ENCODE peak calls at places on chromosomes 5 and 9, in six cellular contexts. J is OCI-LY7; Y is astrocyte of the cerebellum; S is CD8-positive, alpha-beta T cell; V is fibroblast of lung; B is HL-60. T is an unnamed sample.

GRCh38 chr5:143933434-143933833 is 121.5 kb downstream of the HMHB1 start:
- DNase-seq in S (no peak), B (no peak), V (no peak), Y (no peak), J (no peak), T (peak; percentile 26)

GRCh38 chr9:133089271-133089671 is 27.5 kb downstream of the CEL start:
- DNase-seq in V (no peak), B (no peak), J (peak; percentile 18), Y (no peak), S (no peak), T (no peak)

GRCh38 chr9:114805670-114806551 is at the start of gene TNFSF15:
- DNase-seq in Y (no peak), B (peak; percentile 42), S (no peak), J (peak; percentile 50), V (peak; percentile 15), T (no peak)

GRCh38 chr5:2989517-2989916 is 238.0 kb upstream of the IRX2 start:
- DNase-seq in S (no peak), J (no peak), B (no peak), Y (no peak), V (no peak), T (no peak)

GRCh38 chr9:86854898-86855523 is 92.3 kb downstream of the GAS1 start:
- DNase-seq in V (peak; percentile 98), B (no peak), S (no peak), J (no peak), Y (peak; percentile 94), T (peak; percentile 77)

GRCh38 chr5:111734013-111734412 is 23.0 kb downstream of the NREP start:
- DNase-seq in Y (no peak), V (peak; percentile 85), B (no peak), S (no peak), J (no peak), T (peak; percentile 35)

GRCh38 chr9:6944093-6944551 is 186.3 kb downstream of the KDM4C start:
- DNase-seq in B (no peak), Y (peak; percentile 68), V (peak; percentile 82), S (no peak), J (no peak), T (peak; percentile 84)

GRCh38 chr9:137545123-137545522 is 5.1 kb downstream of the PNPLA7 start:
- DNase-seq in V (peak; percentile 32), Y (no peak), J (no peak), B (no peak), S (no peak), T (peak; percentile 48)

GRCh38 chr5:1836891-1837880 is 36.0 kb downstream of the NDUFS6 start:
- DNase-seq in B (no peak), V (no peak), Y (no peak), J (no peak), S (no peak), T (no peak)

GRCh38 chr5:86665984-86666760 is 48.4 kb downstream of the COX7C start:
- DNase-seq in B (no peak), V (no peak), Y (no peak), S (peak; percentile 15), J (peak; percentile 84), T (no peak)
- H3K4me3 ChIP-seq in B (no peak overlapping the region), V (no peak overlapping the region), Y (no peak overlapping the region), S (peak overlapping the region; percentile 14), J (peak overlapping the region; percentile 69), T (no peak overlapping the region)

GRCh38 chr9:136143215-136144001 is 24.7 kb upstream of the TMEM250 start:
- DNase-seq in B (peak; percentile 12), J (peak; percentile 39), V (peak; percentile 25), S (no peak), Y (no peak), T (peak; percentile 21)
- TF ChIP-seq CTCF in B (peak; percentile 4), J (peak; percentile 74), V (peak; percentile 37), S (no peak), Y (peak; percentile 38), T (peak; percentile 36)

DNA sequence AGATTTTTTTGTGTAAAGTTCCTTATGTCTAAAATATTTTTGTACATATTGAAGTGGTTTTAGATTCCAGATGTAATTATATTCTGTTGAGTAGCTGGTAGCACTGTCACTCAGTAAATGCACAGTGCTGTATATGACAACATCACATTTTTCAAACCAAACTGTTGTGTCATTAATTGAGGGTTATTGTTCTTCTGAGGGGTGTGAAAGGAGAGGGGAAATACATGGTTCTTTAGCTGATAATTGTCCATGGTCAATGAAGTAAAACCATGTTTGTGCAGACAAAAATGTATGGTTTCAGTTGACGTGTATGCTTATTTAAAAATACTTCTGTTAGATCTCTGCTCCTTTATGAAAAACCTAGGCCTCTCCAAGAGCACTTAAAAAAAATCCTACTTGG is 3.3 kb downstream of the ZNF462 start:
- DNase-seq in J (no peak), S (no peak), Y (no peak), B (no peak), V (no peak), T (no peak)
- H3K4me3 ChIP-seq in J (no peak overlapping the region), S (no peak overlapping the region), Y (no peak overlapping the region), B (no peak overlapping the region), V (no peak overlapping the region), T (no peak overlapping the region)

GRCh38 chr5:90475436-90475980 is 844 bp downstream of the POLR3G start:
- DNase-seq in J (no peak), B (no peak), Y (no peak), V (no peak), S (no peak), T (no peak)

GRCh38 chr5:90472783-90473182 is 1.8 kb downstream of the MBLAC2 start:
- DNase-seq in J (no peak), B (no peak), V (no peak), S (no peak), Y (no peak), T (no peak)

GRCh38 chr5:90477073-90477472 is 2.4 kb downstream of the POLR3G start:
- DNase-seq in J (peak; percentile 11), S (no peak), B (no peak), Y (no peak), V (no peak), T (no peak)

GRCh38 chr5:90473321-90474234 is 993 bp downstream of the MBLAC2 start:
- DNase-seq in J (peak; percentile 47), V (peak; percentile 20), B (peak; percentile 4), S (peak; percentile 28), Y (no peak), T (peak; percentile 15)

DNA sequence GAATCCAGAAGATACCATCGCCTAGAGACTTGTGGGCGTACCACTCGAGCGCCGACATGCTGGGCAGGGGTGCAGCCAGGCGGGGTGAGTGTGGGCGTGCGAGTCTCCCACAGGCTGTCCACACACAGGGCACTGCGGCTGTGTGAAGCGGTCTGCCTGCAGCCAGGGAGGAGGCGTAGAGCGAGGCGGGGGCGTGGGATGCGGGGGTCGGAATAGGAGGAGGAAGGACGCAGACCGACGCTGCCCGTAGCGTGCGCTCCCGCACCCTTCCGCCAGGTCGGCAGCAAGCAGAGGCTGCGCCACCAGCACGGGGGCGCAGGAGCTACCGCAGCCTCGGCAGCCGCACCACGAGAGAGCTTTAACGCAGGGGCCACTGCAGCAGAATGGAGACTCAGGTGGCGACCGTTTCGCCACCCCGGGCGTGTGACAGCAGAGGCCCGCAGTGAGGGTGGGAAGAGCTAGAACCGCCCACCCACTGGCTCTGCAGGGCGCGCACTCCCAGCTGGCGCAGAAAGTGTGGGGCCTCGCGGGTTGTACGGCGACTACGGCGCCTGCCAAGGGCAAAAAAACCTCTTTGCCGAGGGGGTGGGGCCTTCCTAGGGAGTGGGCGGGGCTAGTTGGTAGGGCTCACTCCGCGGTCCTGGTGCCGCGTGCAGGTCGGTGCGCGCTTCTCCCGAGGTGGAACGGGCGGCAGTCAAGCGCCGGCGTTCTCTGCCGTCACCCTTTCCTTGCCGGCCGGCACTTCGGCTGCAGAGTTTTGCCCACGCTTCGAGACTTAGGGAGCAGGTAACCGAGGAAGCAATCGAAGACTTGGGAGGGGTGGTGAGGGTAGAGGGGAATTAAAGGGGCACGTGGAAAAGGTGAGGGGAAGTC is at the start of the genes MBLAC2 and POLR3G:
- DNase-seq in S (peak; percentile 93), Y (peak; percentile 76), J (peak; percentile 93), V (peak; percentile 92), B (peak; percentile 88), T (peak; percentile 88)
- TF ChIP-seq CTCF in S (peak; percentile 54), Y (peak; percentile 55), J (peak; percentile 45), V (peak; percentile 55), B (no peak), T (peak; percentile 73)

GRCh38 chr5:179620293-179620692 is 3.2 kb downstream of the HNRNPH1 start:
- DNase-seq in S (no peak), V (no peak), J (no peak), Y (no peak), B (no peak), T (peak; percentile 30)

GRCh38 chr5:179619776-179620175 is 3.7 kb downstream of the HNRNPH1 start:
- DNase-seq in V (no peak), B (no peak), J (no peak), S (no peak), Y (no peak), T (peak; percentile 53)

GRCh38 chr5:179620703-179621350 is 2.6 kb downstream of the HNRNPH1 start:
- DNase-seq in V (no peak), Y (no peak), J (no peak), S (no peak), B (no peak), T (peak; percentile 42)

GRCh38 chr5:179617930-179618329 is 5.5 kb downstream of the HNRNPH1 start:
- DNase-seq in B (no peak), Y (no peak), J (no peak), S (no peak), V (no peak), T (no peak)

DNA sequence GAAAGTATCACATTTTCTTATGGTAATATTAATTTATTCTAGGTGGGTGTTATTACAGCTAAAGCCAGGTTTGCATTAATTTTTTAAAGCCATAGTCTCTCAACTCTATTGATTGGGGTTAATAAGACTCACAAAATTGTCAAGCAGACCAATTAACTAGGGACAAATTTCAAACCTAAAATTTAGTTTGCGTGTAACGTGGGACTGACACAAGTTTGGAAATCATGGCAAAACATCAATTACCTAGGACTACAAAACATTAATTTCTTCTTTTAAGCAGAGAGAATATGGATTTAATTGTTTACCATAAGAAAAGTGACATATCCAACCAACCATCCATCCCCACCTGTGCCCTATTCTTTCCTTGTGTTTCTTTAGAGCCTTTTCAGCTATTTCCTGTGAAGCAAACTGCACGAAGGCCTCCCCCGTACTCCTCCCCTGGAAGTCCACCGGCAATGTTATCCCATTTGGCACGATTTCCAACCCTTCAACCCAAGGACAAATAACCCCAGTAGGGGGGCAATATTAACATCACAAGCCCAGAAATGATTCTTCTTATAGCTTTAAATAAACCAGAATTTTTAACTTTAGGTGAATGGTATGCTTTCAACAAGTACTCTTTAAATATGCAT is 4.4 kb downstream of the HNRNPH1 start:
- DNase-seq in J (no peak), B (no peak), V (no peak), S (no peak), Y (no peak), T (peak; percentile 27)
- H3K4me3 ChIP-seq in J (peak overlapping the region; percentile 100), B (peak overlapping the region; percentile 21), V (peak overlapping the region; percentile 97), S (peak overlapping the region; percentile 12), Y (peak overlapping the region; percentile 87), T (peak overlapping the region; percentile 83)

GRCh38 chr9:2621678-2622360 is at the start of gene VLDLR:
- DNase-seq in V (peak; percentile 25), Y (no peak), B (peak; percentile 76), S (peak; percentile 11), J (no peak), T (peak; percentile 34)

GRCh38 chr9:2622361-2623045 is 916 bp downstream of the VLDLR start:
- DNase-seq in S (no peak), J (no peak), Y (no peak), B (peak; percentile 51), V (no peak), T (peak; percentile 27)

GRCh38 chr9:2618289-2618688 is 3.3 kb upstream of the VLDLR start:
- DNase-seq in B (no peak), V (no peak), Y (no peak), J (no peak), S (no peak), T (no peak)

GRCh38 chr9:2623046-2623865 is 1.7 kb downstream of the VLDLR start:
- DNase-seq in V (peak; percentile 59), J (no peak), B (no peak), S (no peak), Y (no peak), T (peak; percentile 83)

GRCh38 chr9:2620876-2621677 is 510 bp upstream of the VLDLR start:
- DNase-seq in Y (peak; percentile 31), V (peak; percentile 82), B (peak; percentile 91), J (no peak), S (peak; percentile 12), T (peak; percentile 84)
- TF ChIP-seq CTCF in Y (peak; percentile 23), V (peak; percentile 13), B (no peak), J (no peak), S (no peak), T (peak; percentile 41)

T was measured in fibroblast of the aortic adventitia.